ENCODE peak calls at places on chromosomes 3 and 15, in five cellular contexts. One of them, this sample, is unnamed.

GRCh38 chr3:150248116-150248864 is 159.8 kb upstream of the TSC22D2 start:
- DNase-seq in Peyer's patch: no peak
- DNase-seq in MCF 10A: no peak
- DNase-seq in foreskin fibroblast: peak
- DNase-seq in BE2C: no peak
- DNase-seq in this sample: no peak

GRCh38 chr3:127015282-127016042 is 32.5 kb downstream of the PLXNA1 start:
- DNase-seq in Peyer's patch: no peak
- DNase-seq in MCF 10A: no peak
- DNase-seq in foreskin fibroblast: no peak
- DNase-seq in BE2C: peak
- DNase-seq in this sample: peak

GRCh38 chr3:46893146-46893748 is 15.7 kb downstream of the PTH1R start:
- DNase-seq in Peyer's patch: no peak
- DNase-seq in MCF 10A: no peak
- DNase-seq in foreskin fibroblast: no peak
- DNase-seq in BE2C: no peak
- DNase-seq in this sample: no peak

GRCh38 chr3:66504761-66505641 is 4.2 kb upstream of the LRIG1 start:
- DNase-seq in Peyer's patch: no peak
- DNase-seq in MCF 10A: no peak
- DNase-seq in foreskin fibroblast: no peak
- DNase-seq in BE2C: no peak
- DNase-seq in this sample: no peak

GRCh38 chr3:19931180-19931692 is 2.8 kb downstream of the EFHB start:
- DNase-seq in Peyer's patch: no peak
- DNase-seq in MCF 10A: no peak
- DNase-seq in foreskin fibroblast: no peak
- DNase-seq in BE2C: no peak
- DNase-seq in this sample: no peak

GRCh38 chr3:12483364-12483763 is 916 bp upstream of the TSEN2 start:
- DNase-seq in Peyer's patch: no peak
- DNase-seq in MCF 10A: peak
- DNase-seq in foreskin fibroblast: no peak
- DNase-seq in BE2C: no peak
- DNase-seq in this sample: no peak

GRCh38 chr3:143484851-143485512 is 363.3 kb downstream of the SLC9A9 start:
- DNase-seq in Peyer's patch: no peak
- DNase-seq in MCF 10A: no peak
- DNase-seq in foreskin fibroblast: no peak
- DNase-seq in BE2C: no peak
- DNase-seq in this sample: no peak

GRCh38 chr3:186493507-186493906 is 50.7 kb downstream of the CRYGS start:
- DNase-seq in Peyer's patch: no peak
- DNase-seq in MCF 10A: no peak
- DNase-seq in foreskin fibroblast: no peak
- DNase-seq in BE2C: no peak
- DNase-seq in this sample: no peak

GRCh38 chr15:51491941-51492340 is 130.6 kb downstream of the DMXL2 start:
- DNase-seq in Peyer's patch: no peak
- DNase-seq in MCF 10A: no peak
- DNase-seq in foreskin fibroblast: no peak
- DNase-seq in BE2C: no peak
- DNase-seq in this sample: no peak

GRCh38 chr3:127673191-127674098 is 693 bp downstream of the ABTB1 start:
- DNase-seq in Peyer's patch: peak
- DNase-seq in MCF 10A: no peak
- DNase-seq in foreskin fibroblast: peak
- DNase-seq in BE2C: peak
- DNase-seq in this sample: peak

GRCh38 chr3:127483005-127483641 is 107.4 kb downstream of the TPRA1 start:
- DNase-seq in Peyer's patch: peak
- DNase-seq in MCF 10A: no peak
- DNase-seq in foreskin fibroblast: no peak
- DNase-seq in BE2C: no peak
- DNase-seq in this sample: no peak

GRCh38 chr3:121545049-121545563 is 682 bp downstream of the POLQ start:
- DNase-seq in Peyer's patch: no peak
- DNase-seq in MCF 10A: no peak
- DNase-seq in foreskin fibroblast: no peak
- DNase-seq in BE2C: no peak
- DNase-seq in this sample: no peak

GRCh38 chr3:172302176-172302575 is 146.1 kb downstream of the GHSR start:
- DNase-seq in Peyer's patch: no peak
- DNase-seq in MCF 10A: no peak
- DNase-seq in foreskin fibroblast: no peak
- DNase-seq in BE2C: no peak
- DNase-seq in this sample: no peak

GRCh38 chr15:69044899-69045298 is 30.4 kb downstream of the NOX5 start:
- DNase-seq in Peyer's patch: no peak
- DNase-seq in MCF 10A: peak
- DNase-seq in foreskin fibroblast: peak
- DNase-seq in BE2C: peak
- DNase-seq in this sample: no peak

GRCh38 chr15:73578036-73578435 is 55.2 kb downstream of the NPTN start:
- DNase-seq in Peyer's patch: peak
- DNase-seq in MCF 10A: no peak
- DNase-seq in foreskin fibroblast: no peak
- DNase-seq in BE2C: no peak
- DNase-seq in this sample: no peak

GRCh38 chr3:15300318-15301078 is 31.9 kb downstream of the SH3BP5 start:
- DNase-seq in Peyer's patch: peak
- DNase-seq in MCF 10A: peak
- DNase-seq in foreskin fibroblast: peak
- DNase-seq in BE2C: peak
- DNase-seq in this sample: no peak

GRCh38 chr3:71389911-71390573 is 193.5 kb downstream of the FOXP1 start:
- DNase-seq in Peyer's patch: peak
- DNase-seq in MCF 10A: peak
- DNase-seq in foreskin fibroblast: peak
- DNase-seq in BE2C: no peak
- DNase-seq in this sample: no peak

GRCh38 chr3:52372822-52373504 is 56.8 kb downstream of the DNAH1 start:
- DNase-seq in Peyer's patch: peak
- DNase-seq in MCF 10A: no peak
- DNase-seq in foreskin fibroblast: no peak
- DNase-seq in BE2C: no peak
- DNase-seq in this sample: peak

GRCh38 chr3:69833591-69833990 is 94.3 kb downstream of the MITF start:
- DNase-seq in Peyer's patch: no peak
- DNase-seq in MCF 10A: no peak
- DNase-seq in foreskin fibroblast: no peak
- DNase-seq in BE2C: no peak
- DNase-seq in this sample: no peak

GRCh38 chr15:52783929-52784798 is 6.0 kb downstream of the ONECUT1 start:
- DNase-seq in Peyer's patch: no peak
- DNase-seq in MCF 10A: no peak
- DNase-seq in foreskin fibroblast: no peak
- DNase-seq in BE2C: peak
- DNase-seq in this sample: peak
- TF ChIP-seq CTCF in Peyer's patch: peak
- TF ChIP-seq CTCF in MCF 10A: no peak
- TF ChIP-seq CTCF in foreskin fibroblast: no peak
- TF ChIP-seq CTCF in BE2C: peak
- TF ChIP-seq CTCF in this sample: peak

DNA sequence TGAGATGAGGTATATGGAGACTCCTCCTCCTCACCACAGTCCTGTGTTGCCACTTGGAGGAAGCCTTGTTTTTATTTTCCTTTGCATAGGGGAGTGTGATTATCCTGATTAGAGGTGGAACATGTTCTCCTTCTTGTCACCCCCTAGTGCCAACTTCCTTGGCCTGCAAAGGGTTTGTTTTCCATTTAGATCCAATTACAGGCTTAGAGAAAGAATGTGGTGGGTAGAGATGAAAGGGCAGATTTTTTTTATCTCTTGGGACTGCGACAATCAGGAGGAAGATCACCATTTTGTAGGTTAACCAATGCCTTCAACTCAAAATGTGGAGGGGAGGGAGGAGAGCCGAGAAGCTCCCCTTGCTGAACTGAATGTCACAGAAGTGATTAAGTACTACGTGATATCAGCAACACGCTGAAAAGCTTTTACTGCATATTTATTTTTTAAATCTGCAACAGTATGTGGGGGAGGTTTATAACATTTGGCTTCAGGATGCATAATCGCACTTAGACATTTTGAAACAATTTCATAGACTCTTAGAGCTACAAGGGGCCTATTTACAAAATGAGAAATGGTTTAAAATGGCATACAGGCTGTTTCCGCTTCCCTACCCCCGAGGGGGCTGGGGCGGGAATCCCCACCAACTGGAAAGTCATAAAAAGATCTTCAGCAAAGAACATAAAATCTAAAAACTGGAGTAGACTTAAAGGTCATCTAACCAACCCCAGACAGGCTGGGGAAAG is 2.4 kb downstream of the LMCD1 start:
- DNase-seq in Peyer's patch: no peak
- DNase-seq in MCF 10A: no peak
- DNase-seq in foreskin fibroblast: no peak
- DNase-seq in BE2C: no peak
- DNase-seq in this sample: no peak
- TF ChIP-seq CTCF in Peyer's patch: no peak
- TF ChIP-seq CTCF in MCF 10A: no peak
- TF ChIP-seq CTCF in foreskin fibroblast: no peak
- TF ChIP-seq CTCF in BE2C: no peak
- TF ChIP-seq CTCF in this sample: no peak

GRCh38 chr15:85443046-85443445 is 62.6 kb downstream of the AKAP13 start:
- DNase-seq in Peyer's patch: no peak
- DNase-seq in MCF 10A: no peak
- DNase-seq in foreskin fibroblast: no peak
- DNase-seq in BE2C: no peak
- DNase-seq in this sample: no peak

GRCh38 chr15:85444329-85444605 is 63.9 kb downstream of the AKAP13 start:
- DNase-seq in Peyer's patch: no peak
- DNase-seq in MCF 10A: no peak
- DNase-seq in foreskin fibroblast: no peak
- DNase-seq in BE2C: no peak
- DNase-seq in this sample: no peak

GRCh38 chr15:85440451-85440850 is 60.0 kb downstream of the AKAP13 start:
- DNase-seq in Peyer's patch: no peak
- DNase-seq in MCF 10A: no peak
- DNase-seq in foreskin fibroblast: no peak
- DNase-seq in BE2C: no peak
- DNase-seq in this sample: no peak

GRCh38 chr15:85445361-85445760 is 65.0 kb downstream of the AKAP13 start:
- DNase-seq in Peyer's patch: no peak
- DNase-seq in MCF 10A: no peak
- DNase-seq in foreskin fibroblast: no peak
- DNase-seq in BE2C: no peak
- DNase-seq in this sample: no peak

DNA sequence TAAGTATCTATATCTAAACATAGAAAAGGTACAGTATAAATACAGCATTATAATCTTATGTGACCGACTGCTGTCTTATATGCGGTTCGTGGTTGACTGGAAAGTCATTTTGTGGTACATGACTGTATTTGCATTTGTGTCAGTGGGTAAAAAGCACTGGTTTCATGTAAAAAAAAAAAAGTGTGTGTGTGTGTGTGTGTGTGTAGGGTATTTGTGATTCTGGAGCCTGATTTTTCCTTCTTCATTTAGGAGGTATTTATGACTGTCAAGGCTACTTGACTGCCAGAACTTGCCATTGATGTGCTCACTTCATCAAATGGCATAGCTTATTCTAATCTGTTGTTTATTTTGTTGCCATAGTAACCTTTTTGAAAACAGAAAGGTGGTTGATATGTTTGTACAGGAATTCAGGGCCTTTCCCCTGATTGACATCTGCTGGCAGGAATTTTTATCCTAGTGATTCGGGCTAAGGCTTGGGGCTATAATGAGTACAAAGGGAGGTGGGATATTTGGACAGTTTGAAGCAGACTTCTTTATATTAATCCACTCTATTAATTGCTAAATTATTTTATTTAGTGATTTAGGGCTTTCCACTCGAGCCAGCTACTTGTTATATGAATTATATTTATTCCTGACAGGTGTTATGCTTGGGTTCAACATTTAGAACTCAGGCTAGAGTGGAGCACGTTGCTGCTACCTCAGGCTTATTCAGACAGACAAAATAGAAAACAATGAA is 63.4 kb downstream of the AKAP13 start:
- DNase-seq in Peyer's patch: no peak
- DNase-seq in MCF 10A: peak
- DNase-seq in foreskin fibroblast: no peak
- DNase-seq in BE2C: no peak
- DNase-seq in this sample: no peak
- TF ChIP-seq CTCF in Peyer's patch: no peak
- TF ChIP-seq CTCF in MCF 10A: peak
- TF ChIP-seq CTCF in foreskin fibroblast: no peak
- TF ChIP-seq CTCF in BE2C: no peak
- TF ChIP-seq CTCF in this sample: no peak

GRCh38 chr3:195034541-195034940 is 236.4 kb downstream of the XXYLT1 start:
- DNase-seq in Peyer's patch: peak
- DNase-seq in MCF 10A: no peak
- DNase-seq in foreskin fibroblast: no peak
- DNase-seq in BE2C: no peak
- DNase-seq in this sample: no peak

GRCh38 chr3:195034101-195034500 is 236.9 kb downstream of the XXYLT1 start:
- DNase-seq in Peyer's patch: no peak
- DNase-seq in MCF 10A: no peak
- DNase-seq in foreskin fibroblast: no peak
- DNase-seq in BE2C: no peak
- DNase-seq in this sample: no peak

GRCh38 chr3:195037017-195037373 is 234.0 kb downstream of the XXYLT1 start:
- DNase-seq in Peyer's patch: no peak
- DNase-seq in MCF 10A: no peak
- DNase-seq in foreskin fibroblast: no peak
- DNase-seq in BE2C: no peak
- DNase-seq in this sample: no peak

GRCh38 chr3:195036203-195037016 is 234.5 kb downstream of the XXYLT1 start:
- DNase-seq in Peyer's patch: peak
- DNase-seq in MCF 10A: no peak
- DNase-seq in foreskin fibroblast: no peak
- DNase-seq in BE2C: no peak
- DNase-seq in this sample: no peak

DNA sequence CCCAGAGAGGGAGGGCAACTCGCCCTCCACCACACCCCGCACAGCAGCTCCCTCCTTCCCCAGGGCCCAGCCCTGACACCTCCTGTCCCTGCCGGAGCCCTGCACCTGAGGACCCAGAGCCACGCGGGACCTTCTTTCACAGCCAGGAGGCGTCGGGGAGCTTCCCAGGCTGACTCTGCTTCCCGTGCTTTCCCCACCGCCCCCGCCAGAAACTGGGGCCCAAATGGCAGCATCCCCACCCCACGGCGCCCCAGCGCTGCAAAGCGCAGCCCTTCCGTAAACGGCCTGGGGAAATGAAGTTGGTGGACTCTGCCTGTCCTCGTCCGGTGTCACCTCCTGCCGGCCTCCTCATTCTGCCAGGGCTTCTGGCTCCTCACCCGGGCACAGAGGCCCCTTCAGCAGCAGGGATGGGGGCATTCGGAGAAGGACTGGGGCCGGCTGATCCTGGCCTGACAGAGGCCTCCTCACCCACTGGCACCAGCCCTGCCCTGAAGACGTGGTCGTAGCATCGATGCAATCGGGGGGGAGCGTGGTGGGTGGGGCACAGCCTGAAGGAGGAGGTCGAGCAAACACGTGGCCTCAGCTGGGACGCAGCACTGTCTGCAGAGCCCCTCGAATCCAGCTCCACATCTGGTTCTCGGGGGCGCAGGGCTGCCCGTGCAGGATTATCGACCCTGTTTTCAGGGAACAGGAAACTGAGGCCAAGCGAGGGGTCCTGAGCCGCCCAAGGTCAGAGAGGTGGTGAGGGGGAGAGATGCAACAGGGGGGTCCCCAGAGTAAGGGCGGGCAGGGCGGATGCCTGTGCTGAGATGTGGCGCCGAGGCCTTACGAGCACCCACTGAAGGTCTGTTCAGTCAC is 235.4 kb downstream of the XXYLT1 start:
- DNase-seq in Peyer's patch: peak
- DNase-seq in MCF 10A: no peak
- DNase-seq in foreskin fibroblast: no peak
- DNase-seq in BE2C: no peak
- DNase-seq in this sample: no peak
- TF ChIP-seq CTCF in Peyer's patch: no peak
- TF ChIP-seq CTCF in MCF 10A: no peak
- TF ChIP-seq CTCF in foreskin fibroblast: peak
- TF ChIP-seq CTCF in BE2C: peak
- TF ChIP-seq CTCF in this sample: peak